ENCODE peak calls at places on chromosomes 3 and 15, in eight cellular contexts. T, R, K, U, N, S, O and W are unnamed samples.

GRCh38 chr3:194135806-194136518 is at the start of gene HES1:
- DNase-seq in T (peak), K (peak), N (peak), U (peak), S (no peak), R (peak), O (peak), W (peak)

GRCh38 chr3:122964844-122965243 is 62.7 kb downstream of the SEMA5B start:
- DNase-seq in T (no peak), N (no peak), K (no peak), O (no peak), R (no peak), S (no peak), U (no peak), W (no peak)

GRCh38 chr3:43870110-43870509 is 179.4 kb downstream of the ABHD5 start:
- DNase-seq in K (no peak), S (no peak), N (no peak), T (no peak), R (no peak), O (peak), U (no peak), W (peak)

GRCh38 chr15:82021021-82021420 is 24.8 kb downstream of the MEX3B start:
- DNase-seq in R (no peak), N (no peak), O (no peak), S (no peak), U (no peak), T (no peak), K (no peak), W (no peak)

GRCh38 chr3:133881987-133882825 is 13.5 kb downstream of the RAB6B start:
- DNase-seq in U (no peak), N (no peak), S (no peak), K (no peak), O (no peak), R (no peak), T (peak), W (no peak)

GRCh38 chr3:54557538-54558419 is 370.1 kb downstream of the LRTM1 start:
- DNase-seq in U (no peak), R (no peak), N (no peak), T (no peak), S (no peak), K (no peak), O (no peak), W (no peak)

GRCh38 chr3:21876742-21877141 is 125.7 kb upstream of the ZNF385D start:
- DNase-seq in R (no peak), K (no peak), U (no peak), T (no peak), O (no peak), N (no peak), S (no peak), W (no peak)

GRCh38 chr3:46700772-46701171 is 420 bp upstream of the TMIE start:
- DNase-seq in T (no peak), U (no peak), K (no peak), S (no peak), R (peak), N (no peak), O (peak), W (no peak)

GRCh38 chr3:136938334-136938733 is 19.4 kb upstream of the IL20RB start:
- DNase-seq in S (no peak), K (no peak), R (no peak), U (no peak), N (no peak), T (no peak), O (peak), W (no peak)

GRCh38 chr3:61807865-61808276 is 246.5 kb downstream of the PTPRG start:
- DNase-seq in S (no peak), N (no peak), O (no peak), T (no peak), U (no peak), K (peak), R (no peak), W (no peak)